ENCODE peak calls at places on chromosomes 16 and 17, in five cellular contexts. W, Y, S, A and X are unnamed samples.

GRCh38 chr17:81097134-81097942 is 62.4 kb downstream of the BAIAP2 start:
- DNase-seq in W (peak; percentile 68), Y (no peak), S (peak; percentile 81), A (peak; percentile 26), X (no peak)

GRCh38 chr16:51982715-51983680 is 563.9 kb downstream of the TOX3 start:
- DNase-seq in W (peak; percentile 15), Y (peak; percentile 76), S (peak; percentile 66), A (peak; percentile 23), X (peak; percentile 53)

GRCh38 chr16:86882586-86883280 is 304.4 kb downstream of the FOXL1 start:
- DNase-seq in W (no peak), Y (no peak), S (peak; percentile 65), A (no peak), X (no peak)

GRCh38 chr16:82639263-82639662 is 12.5 kb downstream of the CDH13 start:
- DNase-seq in W (no peak), Y (no peak), S (no peak), A (no peak), X (no peak)

GRCh38 chr16:12131755-12132154 is 155.2 kb downstream of the SNX29 start:
- DNase-seq in W (no peak), Y (no peak), S (no peak), A (no peak), X (no peak)

GRCh38 chr17:17467021-17467420 is 9.8 kb upstream of the MED9 start:
- DNase-seq in W (no peak), Y (no peak), S (no peak), A (no peak), X (no peak)

GRCh38 chr16:1772362-1772907 is at the start of gene EME2:
- DNase-seq in W (peak; percentile 58), Y (no peak), S (no peak), A (peak; percentile 35), X (peak; percentile 72)

GRCh38 chr17:27389542-27390140 is 66.6 kb upstream of the KSR1 start:
- DNase-seq in W (no peak), Y (no peak), S (no peak), A (no peak), X (no peak)

GRCh38 chr16:57645691-57646387 is 17.4 kb downstream of the ADGRG1 start:
- DNase-seq in W (no peak), Y (no peak), S (peak; percentile 62), A (no peak), X (no peak)

GRCh38 chr17:34517406-34517805 is 62.0 kb upstream of the TMEM132E start:
- DNase-seq in W (no peak), Y (no peak), S (no peak), A (no peak), X (no peak)

GRCh38 chr17:30229012-30229411 is 6.5 kb downstream of the SLC6A4 start:
- DNase-seq in W (peak; percentile 30), Y (no peak), S (no peak), A (no peak), X (no peak)